ENCODE peak calls at places on chromosome 19, in seven cellular contexts. One of them, this sample, is unnamed.

GRCh38 chr19:39363909-39364457 is 21.8 kb downstream of the SAMD4B start:
- DNase-seq in brain microvascular endothelial cell: no peak
- DNase-seq in retina: no peak
- DNase-seq in NCI-H460: no peak
- DNase-seq in GM13977: no peak
- DNase-seq in MV-4-11: no peak
- DNase-seq in stimulated activated CD4-positive, alpha-beta T cell treated with anti-CD3 and anti-CD28 coated beads, Interleukin-4, amount 100 ng/mL, for 48 hours: no peak
- DNase-seq in this sample: peak

GRCh38 chr19:41542622-41543021 is 33.3 kb upstream of the CEACAM21 start:
- DNase-seq in brain microvascular endothelial cell: no peak
- DNase-seq in retina: no peak
- DNase-seq in NCI-H460: no peak
- DNase-seq in GM13977: no peak
- DNase-seq in MV-4-11: peak
- DNase-seq in stimulated activated CD4-positive, alpha-beta T cell treated with anti-CD3 and anti-CD28 coated beads, Interleukin-4, amount 100 ng/mL, for 48 hours: no peak
- DNase-seq in this sample: no peak

GRCh38 chr19:2640563-2641331 is 61.7 kb downstream of the GNG7 start:
- DNase-seq in brain microvascular endothelial cell: no peak
- DNase-seq in retina: no peak
- DNase-seq in NCI-H460: no peak
- DNase-seq in GM13977: no peak
- DNase-seq in MV-4-11: no peak
- DNase-seq in stimulated activated CD4-positive, alpha-beta T cell treated with anti-CD3 and anti-CD28 coated beads, Interleukin-4, amount 100 ng/mL, for 48 hours: no peak
- DNase-seq in this sample: no peak

GRCh38 chr19:30014770-30015169 is 72.7 kb downstream of the URI1 start:
- DNase-seq in brain microvascular endothelial cell: no peak
- DNase-seq in retina: no peak
- DNase-seq in NCI-H460: no peak
- DNase-seq in GM13977: no peak
- DNase-seq in MV-4-11: no peak
- DNase-seq in stimulated activated CD4-positive, alpha-beta T cell treated with anti-CD3 and anti-CD28 coated beads, Interleukin-4, amount 100 ng/mL, for 48 hours: no peak
- DNase-seq in this sample: no peak

GRCh38 chr19:13398780-13399726 is 107.2 kb downstream of the CACNA1A start:
- DNase-seq in brain microvascular endothelial cell: peak
- DNase-seq in retina: no peak
- DNase-seq in NCI-H460: no peak
- DNase-seq in GM13977: no peak
- DNase-seq in MV-4-11: no peak
- DNase-seq in stimulated activated CD4-positive, alpha-beta T cell treated with anti-CD3 and anti-CD28 coated beads, Interleukin-4, amount 100 ng/mL, for 48 hours: no peak
- DNase-seq in this sample: peak

GRCh38 chr19:31730270-31730669 is 381.0 kb upstream of the TSHZ3 start:
- DNase-seq in brain microvascular endothelial cell: no peak
- DNase-seq in retina: no peak
- DNase-seq in NCI-H460: no peak
- DNase-seq in GM13977: no peak
- DNase-seq in MV-4-11: no peak
- DNase-seq in stimulated activated CD4-positive, alpha-beta T cell treated with anti-CD3 and anti-CD28 coated beads, Interleukin-4, amount 100 ng/mL, for 48 hours: no peak
- DNase-seq in this sample: no peak

GRCh38 chr19:41265376-41266153 is 1.4 kb downstream of the HNRNPUL1 start:
- DNase-seq in brain microvascular endothelial cell: peak
- DNase-seq in retina: peak
- DNase-seq in NCI-H460: no peak
- DNase-seq in GM13977: peak
- DNase-seq in MV-4-11: no peak
- DNase-seq in stimulated activated CD4-positive, alpha-beta T cell treated with anti-CD3 and anti-CD28 coated beads, Interleukin-4, amount 100 ng/mL, for 48 hours: no peak
- DNase-seq in this sample: peak

GRCh38 chr19:38252385-38252784 is 3.8 kb downstream of the PPP1R14A start:
- DNase-seq in brain microvascular endothelial cell: no peak
- DNase-seq in retina: no peak
- DNase-seq in NCI-H460: no peak
- DNase-seq in GM13977: no peak
- DNase-seq in MV-4-11: no peak
- DNase-seq in stimulated activated CD4-positive, alpha-beta T cell treated with anti-CD3 and anti-CD28 coated beads, Interleukin-4, amount 100 ng/mL, for 48 hours: no peak
- DNase-seq in this sample: no peak

GRCh38 chr19:2529473-2529918 is 53.6 kb downstream of the GADD45B start:
- DNase-seq in brain microvascular endothelial cell: peak
- DNase-seq in retina: no peak
- DNase-seq in NCI-H460: peak
- DNase-seq in GM13977: no peak
- DNase-seq in MV-4-11: peak
- DNase-seq in stimulated activated CD4-positive, alpha-beta T cell treated with anti-CD3 and anti-CD28 coated beads, Interleukin-4, amount 100 ng/mL, for 48 hours: no peak
- DNase-seq in this sample: peak

GRCh38 chr19:4589579-4590410 is 30.3 kb upstream of the SEMA6B start:
- DNase-seq in brain microvascular endothelial cell: no peak
- DNase-seq in retina: no peak
- DNase-seq in NCI-H460: no peak
- DNase-seq in GM13977: peak
- DNase-seq in MV-4-11: peak
- DNase-seq in stimulated activated CD4-positive, alpha-beta T cell treated with anti-CD3 and anti-CD28 coated beads, Interleukin-4, amount 100 ng/mL, for 48 hours: no peak
- DNase-seq in this sample: no peak

GRCh38 chr19:5271145-5271544 is 69.5 kb downstream of the PTPRS start:
- DNase-seq in brain microvascular endothelial cell: no peak
- DNase-seq in retina: no peak
- DNase-seq in NCI-H460: no peak
- DNase-seq in GM13977: no peak
- DNase-seq in MV-4-11: peak
- DNase-seq in stimulated activated CD4-positive, alpha-beta T cell treated with anti-CD3 and anti-CD28 coated beads, Interleukin-4, amount 100 ng/mL, for 48 hours: no peak
- DNase-seq in this sample: no peak

GRCh38 chr19:48962029-48962848 is 2.9 kb upstream of the FTL start:
- DNase-seq in brain microvascular endothelial cell: no peak
- DNase-seq in retina: no peak
- DNase-seq in NCI-H460: peak
- DNase-seq in GM13977: peak
- DNase-seq in MV-4-11: peak
- DNase-seq in stimulated activated CD4-positive, alpha-beta T cell treated with anti-CD3 and anti-CD28 coated beads, Interleukin-4, amount 100 ng/mL, for 48 hours: peak
- DNase-seq in this sample: peak

GRCh38 chr19:47518139-47518538 is 3.3 kb upstream of the NAPA start:
- DNase-seq in brain microvascular endothelial cell: no peak
- DNase-seq in retina: no peak
- DNase-seq in NCI-H460: no peak
- DNase-seq in GM13977: peak
- DNase-seq in MV-4-11: peak
- DNase-seq in stimulated activated CD4-positive, alpha-beta T cell treated with anti-CD3 and anti-CD28 coated beads, Interleukin-4, amount 100 ng/mL, for 48 hours: peak
- DNase-seq in this sample: no peak

GRCh38 chr19:46916971-46917370 is 56.2 kb downstream of the ARHGAP35 start:
- DNase-seq in brain microvascular endothelial cell: no peak
- DNase-seq in retina: no peak
- DNase-seq in NCI-H460: no peak
- DNase-seq in GM13977: no peak
- DNase-seq in MV-4-11: no peak
- DNase-seq in stimulated activated CD4-positive, alpha-beta T cell treated with anti-CD3 and anti-CD28 coated beads, Interleukin-4, amount 100 ng/mL, for 48 hours: peak
- DNase-seq in this sample: no peak

GRCh38 chr19:14035706-14036105 is 4.1 kb downstream of the IL27RA start:
- DNase-seq in brain microvascular endothelial cell: peak
- DNase-seq in retina: no peak
- DNase-seq in NCI-H460: no peak
- DNase-seq in GM13977: no peak
- DNase-seq in MV-4-11: no peak
- DNase-seq in stimulated activated CD4-positive, alpha-beta T cell treated with anti-CD3 and anti-CD28 coated beads, Interleukin-4, amount 100 ng/mL, for 48 hours: no peak
- DNase-seq in this sample: peak

GRCh38 chr19:53192771-53193533 is at the start of gene ZNF665:
- DNase-seq in brain microvascular endothelial cell: peak
- DNase-seq in retina: peak
- DNase-seq in NCI-H460: no peak
- DNase-seq in GM13977: peak
- DNase-seq in MV-4-11: peak
- DNase-seq in stimulated activated CD4-positive, alpha-beta T cell treated with anti-CD3 and anti-CD28 coated beads, Interleukin-4, amount 100 ng/mL, for 48 hours: peak
- DNase-seq in this sample: peak

This sample was measured in AG20443.